ENCODE peak calls at places on chromosomes 4 and X, in seven cellular contexts. I is K562, M is H1, Q is HCT116, T is SK-N-SH, S is HepG2, C is GM12878. L is an unnamed sample.
A peak's percentile ranks its signal among the peaks of the same experiment; 100 is the strongest.

GRCh38 chr4:2256781-2257191 is 5.1 kb downstream of the MXD4 start:
- DNase-seq in I (peak; percentile 31), M (no peak), Q (no peak), T (peak; percentile 16), S (no peak), C (no peak), L (no peak)

GRCh38 chrX:50333308-50333707 is 128.7 kb downstream of the CCNB3 start:
- DNase-seq in I (no peak), M (no peak), Q (no peak), T (no peak), S (no peak), C (no peak), L (no peak)

GRCh38 chr4:84279678-84280077 is 219.4 kb downstream of the NKX6-1 start:
- DNase-seq in I (no peak), M (no peak), Q (no peak), T (no peak), S (no peak), C (no peak), L (no peak)

GRCh38 chrX:14673764-14674163 is 144.4 kb downstream of the GLRA2 start:
- DNase-seq in I (no peak), M (no peak), Q (peak; percentile 78), T (no peak), S (peak; percentile 39), C (peak; percentile 70), L (no peak)

GRCh38 chr4:26589699-26590098 is 5.8 kb downstream of the TBC1D19 start:
- DNase-seq in I (no peak), M (no peak), Q (no peak), T (no peak), S (no peak), C (no peak), L (no peak)

GRCh38 chr4:141576585-141577110 is 59.7 kb upstream of the IL15 start:
- DNase-seq in I (no peak), M (no peak), Q (no peak), T (no peak), S (no peak), C (no peak), L (no peak)

GRCh38 chr4:40299704-40300336 is 35.3 kb upstream of the CHRNA9 start:
- DNase-seq in I (no peak), M (no peak), Q (no peak), T (no peak), S (no peak), C (no peak), L (no peak)

GRCh38 chr4:76200771-76201224 is 12.8 kb downstream of the SCARB2 start:
- DNase-seq in I (no peak), M (no peak), Q (no peak), T (no peak), S (peak; percentile 77), C (no peak), L (no peak)

GRCh38 chr4:154004859-154005520 is 216.1 kb upstream of the SFRP2 start:
- DNase-seq in I (no peak), M (no peak), Q (no peak), T (no peak), S (no peak), C (no peak), L (no peak)

GRCh38 chr4:188941524-188942109 is 802.4 kb downstream of the TRIML1 start:
- DNase-seq in I (no peak), M (no peak), Q (peak; percentile 95), T (no peak), S (no peak), C (no peak), L (no peak)

GRCh38 chr4:176566769-176567168 is 226.0 kb downstream of the VEGFC start:
- DNase-seq in I (no peak), M (no peak), Q (no peak), T (no peak), S (no peak), C (no peak), L (no peak)

GRCh38 chrX:95760356-95760755 is 924.3 kb upstream of the DIAPH2 start:
- DNase-seq in I (no peak), M (no peak), Q (no peak), T (no peak), S (no peak), C (no peak), L (no peak)

GRCh38 chr4:120144634-120145033 is 78.0 kb upstream of the MAD2L1 start:
- DNase-seq in I (no peak), M (no peak), Q (no peak), T (no peak), S (no peak), C (no peak), L (no peak)

GRCh38 chr4:21763865-21764264 is 184.7 kb downstream of the KCNIP4 start:
- DNase-seq in I (no peak), M (no peak), Q (no peak), T (peak; percentile 14), S (no peak), C (no peak), L (no peak)

GRCh38 chrX:2894885-2895292 is 34.2 kb downstream of the ARSD start:
- DNase-seq in I (no peak), M (no peak), Q (no peak), T (peak; percentile 72), S (peak; percentile 37), C (no peak), L (no peak)

GRCh38 chrX:20309796-20310195 is 43.1 kb upstream of the RPS6KA3 start:
- DNase-seq in I (no peak), M (no peak), Q (no peak), T (no peak), S (no peak), C (no peak), L (no peak)

GRCh38 chr4:17447675-17448298 is 64.1 kb downstream of the QDPR start:
- DNase-seq in I (peak; percentile 31), M (no peak), Q (peak; percentile 74), T (peak; percentile 69), S (peak; percentile 67), C (peak; percentile 37), L (peak; percentile 76)

GRCh38 chrX:71992711-71993110 is 82.1 kb downstream of the NHSL2 start:
- DNase-seq in I (no peak), M (no peak), Q (no peak), T (no peak), S (no peak), C (no peak), L (no peak)

GRCh38 chr4:115453416-115453815 is 340.0 kb upstream of the NDST4 start:
- DNase-seq in I (no peak), M (no peak), Q (no peak), T (no peak), S (no peak), C (no peak), L (no peak)

GRCh38 chrX:67555578-67556203 is 11.9 kb downstream of the AR start:
- DNase-seq in I (peak; percentile 38), M (no peak), Q (no peak), T (peak; percentile 45), S (peak; percentile 8), C (no peak), L (no peak)

GRCh38 chrX:45070116-45071007 is 130.3 kb downstream of the DIPK2B start:
- DNase-seq in I (peak; percentile 10), M (no peak), Q (peak; percentile 24), T (peak; percentile 36), S (peak; percentile 12), C (peak; percentile 45), L (peak; percentile 46)

GRCh38 chrX:51144828-51145442 is 187.7 kb upstream of the NUDT10 start:
- DNase-seq in I (peak; percentile 36), M (peak; percentile 15), Q (no peak), T (peak; percentile 48), S (peak; percentile 16), C (peak; percentile 1), L (peak; percentile 54)

GRCh38 chr4:169485084-169485483 is 127.3 kb downstream of the NEK1 start:
- DNase-seq in I (no peak), M (no peak), Q (no peak), T (no peak), S (no peak), C (no peak), L (no peak)

GRCh38 chr4:38601244-38601915 is 62.6 kb upstream of the KLF3 start:
- DNase-seq in I (no peak), M (no peak), Q (no peak), T (no peak), S (peak; percentile 49), C (no peak), L (no peak)

GRCh38 chr4:178554352-178554751 is 1112.1 kb upstream of the AGA start:
- DNase-seq in I (no peak), M (no peak), Q (no peak), T (no peak), S (no peak), C (no peak), L (no peak)

GRCh38 chr4:166134285-166134684 is 261.2 kb downstream of the TLL1 start:
- DNase-seq in I (no peak), M (no peak), Q (no peak), T (no peak), S (no peak), C (no peak), L (no peak)

DNA sequence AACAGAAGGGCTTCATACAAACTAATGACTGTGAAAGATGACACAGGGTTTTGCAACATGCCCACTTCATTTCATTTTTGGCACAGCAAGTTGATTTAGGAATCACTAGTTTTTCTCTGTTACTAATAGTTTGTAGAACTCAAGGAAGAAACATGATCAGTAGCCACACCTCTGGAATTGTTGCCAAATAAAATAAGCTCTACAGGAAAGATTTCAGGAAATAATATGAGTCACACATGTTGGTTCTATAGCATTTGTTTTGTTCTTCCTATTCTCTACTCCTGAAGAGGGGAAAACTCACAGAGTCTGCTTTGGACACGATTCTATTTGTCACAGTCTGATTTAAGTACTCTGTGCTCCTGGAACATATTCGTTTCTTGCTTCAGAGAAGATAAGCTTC is 255.4 kb downstream of the TLL1 start:
- DNase-seq in I (no peak), M (no peak), Q (no peak), T (no peak), S (no peak), C (no peak), L (no peak)
- TF ChIP-seq JUND in I (no peak), M (no peak), Q (peak; percentile 28), T (no peak), S (no peak), C (no peak), L (no peak)

GRCh38 chr4:24657768-24658617 is 73.6 kb upstream of the DHX15 start:
- DNase-seq in I (no peak), M (no peak), Q (peak; percentile 47), T (no peak), S (peak; percentile 73), C (peak; percentile 80), L (no peak)
- TF ChIP-seq JUND in I (no peak), M (no peak), Q (no peak), T (no peak), S (no peak), C (no peak), L (no peak)

GRCh38 chrX:126994011-126994410 is 174.5 kb downstream of the PRR32 start:
- DNase-seq in I (no peak), M (no peak), Q (no peak), T (no peak), S (no peak), C (no peak), L (no peak)
- TF ChIP-seq JUND in I (no peak), M (no peak), Q (no peak), T (no peak), S (no peak), C (no peak), L (no peak)

GRCh38 chr4:108215055-108215454 is 46.3 kb upstream of the LEF1 start:
- DNase-seq in I (no peak), M (no peak), Q (no peak), T (no peak), S (peak; percentile 9), C (no peak), L (no peak)
- TF ChIP-seq JUND in I (no peak), M (no peak), Q (no peak), T (no peak), S (no peak), C (no peak), L (no peak)

L was measured in T47D.